ENCODE peak calls at places on chromosomes 13 and 19, in six cellular contexts. H, U, K, S, I and Y are unnamed samples.

GRCh38 chr19:51016798-51017683 is 2.5 kb downstream of the KLK10 start:
- DNase-seq in H (peak; percentile 71), U (no peak), K (peak; percentile 83), S (no peak), I (peak; percentile 65), Y (peak; percentile 30)

GRCh38 chr19:41821003-41821735 is 23.3 kb downstream of the LYPD4 start:
- DNase-seq in H (peak; percentile 61), U (no peak), K (no peak), S (no peak), I (peak; percentile 52), Y (no peak)

GRCh38 chr19:54470276-54470887 is 2.7 kb downstream of the CDC42EP5 start:
- DNase-seq in H (no peak), U (peak; percentile 54), K (no peak), S (no peak), I (no peak), Y (no peak)

GRCh38 chr13:49569993-49570689 is 15.2 kb downstream of the RCBTB1 start:
- DNase-seq in H (no peak), U (no peak), K (no peak), S (no peak), I (no peak), Y (no peak)

GRCh38 chr13:52051400-52051799 is 26.9 kb downstream of the UTP14C start:
- DNase-seq in H (no peak), U (no peak), K (no peak), S (no peak), I (no peak), Y (no peak)

GRCh38 chr19:50728084-50728737 is 5.0 kb downstream of the CLEC11A start:
- DNase-seq in H (peak; percentile 69), U (peak; percentile 88), K (peak; percentile 62), S (no peak), I (peak; percentile 72), Y (peak; percentile 88)

GRCh38 chr13:25248071-25248470 is 39.2 kb downstream of the MTMR6 start:
- DNase-seq in H (no peak), U (no peak), K (no peak), S (no peak), I (no peak), Y (no peak)

GRCh38 chr19:16325671-16326400 is 1.2 kb downstream of the KLF2 start:
- DNase-seq in H (peak; percentile 75), U (peak; percentile 85), K (no peak), S (no peak), I (no peak), Y (peak; percentile 54)

GRCh38 chr13:47399599-47399998 is 502.7 kb upstream of the HTR2A start:
- DNase-seq in H (no peak), U (no peak), K (no peak), S (no peak), I (no peak), Y (no peak)

GRCh38 chr13:52599853-52600603 is 42.2 kb upstream of the HNRNPA1L2 start:
- DNase-seq in H (no peak), U (no peak), K (no peak), S (no peak), I (peak; percentile 13), Y (peak; percentile 39)

GRCh38 chr13:52377898-52378297 is 28.1 kb downstream of the THSD1 start:
- DNase-seq in H (no peak), U (no peak), K (no peak), S (no peak), I (no peak), Y (no peak)

GRCh38 chr13:30022256-30022655 is 171.8 kb upstream of the UBL3 start:
- DNase-seq in H (no peak), U (no peak), K (no peak), S (no peak), I (no peak), Y (no peak)

GRCh38 chr13:31122143-31122542 is 39.6 kb downstream of the HSPH1 start:
- DNase-seq in H (no peak), U (no peak), K (no peak), S (no peak), I (no peak), Y (no peak)

GRCh38 chr19:50003810-50004419 is 21.3 kb downstream of the VRK3 start:
- DNase-seq in H (no peak), U (no peak), K (no peak), S (no peak), I (peak; percentile 50), Y (no peak)

GRCh38 chr19:8363803-8364771 is at the start of gene ANGPTL4:
- DNase-seq in H (peak; percentile 83), U (peak; percentile 90), K (peak; percentile 74), S (no peak), I (peak; percentile 70), Y (peak; percentile 78)

DNA sequence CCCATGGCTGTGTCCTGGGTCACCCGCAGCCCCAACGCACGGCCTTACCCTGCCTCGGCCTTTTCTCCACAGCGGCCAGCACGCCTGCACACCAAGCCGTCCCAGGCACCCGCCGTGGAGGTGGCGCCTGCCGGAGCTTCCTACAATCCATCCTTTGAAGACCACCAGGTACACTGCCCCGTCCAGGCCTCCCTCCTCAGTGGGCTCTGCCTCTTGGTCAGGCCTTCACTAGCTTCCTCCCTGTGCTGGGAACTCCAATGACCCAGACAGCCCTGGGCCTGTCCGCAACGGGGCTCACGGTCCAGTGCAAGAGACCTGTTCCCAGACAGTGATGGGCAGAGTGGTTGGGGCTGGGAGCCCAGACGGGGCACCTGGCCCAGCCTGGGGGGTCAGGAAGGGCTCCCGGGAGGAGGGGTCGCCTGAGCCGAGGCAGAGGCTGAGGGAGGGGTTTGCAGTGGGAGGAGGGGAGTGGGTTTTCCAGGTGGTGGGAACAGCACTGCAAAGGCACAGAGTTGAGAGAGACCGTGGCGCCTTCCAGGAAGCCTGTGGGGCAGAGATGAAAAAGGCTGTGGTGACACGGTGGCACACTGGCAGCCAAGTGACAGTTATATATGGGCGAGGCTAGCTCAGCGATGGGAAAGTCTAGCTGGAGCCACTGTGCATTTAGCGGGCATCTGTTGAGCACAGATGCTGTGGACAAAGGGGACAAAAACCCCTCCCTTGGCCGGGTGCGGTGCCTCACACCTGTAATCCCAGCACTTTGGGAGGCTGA is 7.3 kb downstream of the NOP53 start:
- DNase-seq in H (no peak), U (no peak), K (no peak), S (no peak), I (no peak), Y (no peak)
- H3K36me3 ChIP-seq in H (peaks cover 4% of the 10 kb centered on the region), U (peaks cover 94% of the 10 kb centered on the region), K (peaks cover 31% of the 10 kb centered on the region), S (peaks cover 4% of the 10 kb centered on the region), I (peaks cover 55% of the 10 kb centered on the region), Y (peaks cover 33% of the 10 kb centered on the region)

GRCh38 chr19:10332965-10333757 is at the start of gene RAVER1:
- DNase-seq in H (peak; percentile 99), U (peak; percentile 99), K (peak; percentile 99), S (no peak), I (peak; percentile 98), Y (peak; percentile 98)
- TF ChIP-seq POLR2A in H (peak; percentile 74), U (no peak), K (peak; percentile 14), S (peak; percentile 51), I (peak; percentile 87), Y (no peak)

GRCh38 chr19:18467978-18468377 is 30.0 kb upstream of the ISYNA1 start:
- DNase-seq in H (no peak), U (no peak), K (no peak), S (no peak), I (no peak), Y (no peak)

GRCh38 chr19:18466354-18466753 is 28.4 kb upstream of the ISYNA1 start:
- DNase-seq in H (no peak), U (no peak), K (no peak), S (no peak), I (no peak), Y (no peak)

GRCh38 chr19:18465214-18465963 is 27.5 kb upstream of the ISYNA1 start:
- DNase-seq in H (no peak), U (no peak), K (no peak), S (no peak), I (no peak), Y (no peak)

GRCh38 chr19:18464646-18465045 is 26.7 kb upstream of the ISYNA1 start:
- DNase-seq in H (peak; percentile 81), U (no peak), K (peak; percentile 80), S (no peak), I (peak; percentile 92), Y (peak; percentile 88)

GRCh38 chr19:18465964-18466339 is 28.0 kb upstream of the ISYNA1 start:
- DNase-seq in H (no peak), U (no peak), K (no peak), S (no peak), I (no peak), Y (peak; percentile 29)
- H3K36me3 ChIP-seq in H (no peaks in the 10 kb centered on the region), U (peaks cover 26% of the 10 kb centered on the region), K (peaks cover 2% of the 10 kb centered on the region), S (no peaks in the 10 kb centered on the region), I (peaks cover 5% of the 10 kb centered on the region), Y (no peaks in the 10 kb centered on the region)

DNA sequence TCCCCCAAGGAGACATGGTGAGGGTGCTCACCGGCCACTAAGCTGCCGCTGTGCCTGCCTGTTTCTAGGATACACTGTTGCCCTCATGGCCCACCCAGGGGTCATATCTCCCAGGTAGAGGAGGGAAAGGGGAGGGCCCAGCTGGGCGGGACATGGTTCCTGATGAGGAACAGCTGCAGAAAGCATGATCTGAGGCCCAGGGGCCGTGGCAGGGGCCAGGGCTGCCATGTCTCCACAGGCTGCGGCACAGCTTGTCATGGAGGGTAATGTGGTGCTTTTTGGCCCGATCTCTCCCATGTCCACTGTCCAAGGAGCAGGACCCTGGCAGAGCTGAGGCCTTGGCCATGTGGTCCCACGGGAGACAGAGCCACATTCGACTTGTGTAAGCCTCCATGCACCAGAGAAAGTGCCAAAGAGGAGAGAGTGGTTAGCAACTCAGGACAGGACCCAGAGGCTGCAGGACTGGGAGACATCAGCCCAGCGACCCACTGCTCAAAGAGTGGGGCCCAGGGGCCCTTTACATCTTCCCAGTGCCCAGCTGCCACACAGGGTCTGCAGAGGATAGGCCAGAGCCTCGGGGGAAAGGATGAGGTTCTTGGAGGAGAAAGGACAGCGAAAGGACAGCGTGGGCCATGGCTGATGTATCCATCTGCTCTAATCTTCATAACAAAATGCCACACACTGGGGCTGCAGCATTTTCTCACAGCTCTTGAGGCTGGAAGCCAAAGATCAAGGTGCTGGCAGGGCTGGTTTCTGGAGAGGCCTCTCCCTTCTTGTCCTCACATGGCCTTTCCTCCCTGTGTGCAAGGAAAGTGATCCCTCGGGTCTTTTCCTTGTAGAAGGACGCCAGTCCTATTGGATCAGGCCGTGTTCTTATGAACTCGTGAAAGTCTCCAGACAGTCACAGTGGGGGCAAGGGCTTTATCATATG is 11.5 kb downstream of the POP4 start:
- DNase-seq in H (no peak), U (no peak), K (no peak), S (no peak), I (no peak), Y (no peak)
- TF ChIP-seq POLR2A in H (no peak), U (no peak), K (no peak), S (no peak), I (no peak), Y (no peak)